ENCODE peak calls at places on chromosome 11, in ten cellular contexts. Y is cardiac fibroblast; N is left ventricle myocardium inferior; T is spleen; L is HL-60; O is endothelial cell of umbilical vein; I is GM23248; V is naive thymus-derived CD4-positive, alpha-beta T cell; S is ovary; E is tibial artery. W is an unnamed sample.

GRCh38 chr11:78365381-78365792 is 52.2 kb downstream of the GAB2 start:
- DNase-seq in I (peak), E (no peak), N (no peak), O (no peak), T (no peak), Y (peak), S (no peak), V (no peak), L (no peak), W (peak)

GRCh38 chr11:15093432-15093831 is 20.0 kb downstream of the CALCB start:
- DNase-seq in L (peak), T (no peak), N (no peak), V (no peak), Y (no peak), O (no peak), I (no peak), E (no peak), S (no peak), W (no peak)

GRCh38 chr11:11022126-11022730 is 164.4 kb upstream of the ZBED5 start:
- DNase-seq in V (no peak), Y (peak), N (no peak), L (no peak), E (no peak), T (no peak), I (peak), O (peak), S (no peak), W (peak)

GRCh38 chr11:70176940-70177689 is 26.0 kb upstream of the FADD start:
- DNase-seq in I (peak), N (no peak), T (peak), V (peak), Y (peak), L (peak), O (no peak), E (no peak), S (no peak), W (peak)

GRCh38 chr11:18633256-18634139 is 644 bp downstream of the SPTY2D1 start:
- DNase-seq in T (no peak), N (no peak), O (no peak), V (no peak), E (no peak), Y (no peak), I (peak), S (no peak), L (peak), W (peak)

GRCh38 chr11:64887757-64888405 is 9.5 kb upstream of the EHD1 start:
- DNase-seq in I (peak), E (peak), L (peak), N (peak), O (peak), S (peak), T (peak), Y (peak), V (peak), W (peak)

GRCh38 chr11:93330446-93330984 is at the start of gene DEUP1:
- DNase-seq in E (peak), N (peak), O (peak), V (peak), S (peak), Y (no peak), T (peak), L (no peak), I (peak), W (no peak)

GRCh38 chr11:55501014-55501413 is 53.3 kb upstream of the OR4C15 start:
- DNase-seq in N (no peak), O (no peak), E (no peak), I (no peak), V (no peak), S (no peak), T (no peak), Y (no peak), L (no peak), W (no peak)

GRCh38 chr11:13679768-13680167 is 11.3 kb downstream of the FAR1 start:
- DNase-seq in Y (no peak), S (no peak), V (no peak), N (no peak), L (no peak), I (no peak), O (no peak), E (no peak), T (no peak), W (no peak)

GRCh38 chr11:65553301-65554001 is 4.7 kb downstream of the LTBP3 start:
- DNase-seq in S (no peak), N (no peak), I (no peak), T (peak), O (no peak), E (no peak), V (peak), Y (no peak), L (peak), W (no peak)

GRCh38 chr11:119835804-119836203 is 106.8 kb upstream of the NECTIN1 start:
- DNase-seq in Y (no peak), I (no peak), E (no peak), L (no peak), O (no peak), N (no peak), V (no peak), T (no peak), S (no peak), W (no peak)

GRCh38 chr11:122983438-122984185 is 2.0 kb upstream of the BSX start:
- DNase-seq in V (no peak), N (no peak), S (no peak), E (no peak), I (no peak), Y (no peak), L (no peak), T (no peak), O (no peak), W (no peak)

GRCh38 chr11:31656051-31656450 is 146.5 kb downstream of the ELP4 start:
- DNase-seq in N (no peak), S (no peak), L (no peak), I (peak), O (no peak), Y (peak), T (no peak), E (no peak), V (no peak), W (no peak)

GRCh38 chr11:11989774-11990744 is 18.4 kb downstream of the DKK3 start:
- DNase-seq in N (no peak), E (peak), O (no peak), S (no peak), T (no peak), I (peak), V (no peak), L (no peak), Y (peak), W (no peak)

GRCh38 chr11:109480251-109480650 is 58.3 kb downstream of the C11orf87 start:
- DNase-seq in L (no peak), E (no peak), N (no peak), I (no peak), Y (no peak), O (no peak), V (no peak), T (no peak), S (no peak), W (no peak)

GRCh38 chr11:11659567-11660341 is 37.9 kb upstream of the GALNT18 start:
- DNase-seq in L (no peak), T (no peak), O (no peak), S (no peak), V (no peak), N (no peak), I (no peak), Y (no peak), E (no peak), W (no peak)

GRCh38 chr11:11450744-11451362 is 97.8 kb upstream of the CSNK2A3 start:
- DNase-seq in L (no peak), O (no peak), I (peak), E (no peak), N (no peak), T (no peak), S (no peak), Y (peak), V (no peak), W (no peak)

GRCh38 chr11:85912414-85912813 is 57.2 kb downstream of the CCDC83 start:
- DNase-seq in O (no peak), L (no peak), N (no peak), S (no peak), Y (no peak), V (no peak), I (no peak), T (no peak), E (no peak), W (no peak)

GRCh38 chr11:119751281-119752060 is 22.5 kb upstream of the NECTIN1 start:
- DNase-seq in Y (no peak), N (no peak), L (peak), V (no peak), E (no peak), I (peak), O (no peak), S (no peak), T (peak), W (no peak)

GRCh38 chr11:113547739-113548138 is 72.5 kb upstream of the DRD2 start:
- DNase-seq in L (no peak), S (no peak), I (no peak), E (no peak), Y (no peak), N (no peak), V (no peak), T (no peak), O (no peak), W (no peak)

GRCh38 chr11:8610532-8611116 is 16.6 kb upstream of the STK33 start:
- DNase-seq in S (no peak), L (no peak), V (peak), O (peak), T (no peak), N (no peak), Y (no peak), E (no peak), I (no peak), W (no peak)

GRCh38 chr11:14537134-14537599 is 17.0 kb upstream of the PSMA1 start:
- DNase-seq in S (peak), O (peak), N (no peak), V (no peak), E (no peak), I (peak), Y (peak), L (peak), T (no peak), W (no peak)

GRCh38 chr11:87325490-87325872 is 287.7 kb downstream of the TMEM135 start:
- DNase-seq in T (no peak), S (no peak), V (no peak), Y (no peak), L (no peak), E (no peak), I (no peak), N (no peak), O (no peak), W (no peak)

GRCh38 chr11:60895687-60896086 is 10.7 kb downstream of the PRPF19 start:
- DNase-seq in S (no peak), L (no peak), T (no peak), E (no peak), N (no peak), O (no peak), Y (no peak), V (no peak), I (no peak), W (no peak)

GRCh38 chr11:2531987-2532703 is 87.3 kb downstream of the KCNQ1 start:
- DNase-seq in S (no peak), I (no peak), T (peak), N (peak), O (no peak), L (no peak), V (peak), E (peak), Y (no peak), W (no peak)

GRCh38 chr11:2532704-2533641 is 88.2 kb downstream of the KCNQ1 start:
- DNase-seq in L (peak), I (peak), N (peak), T (peak), S (peak), O (peak), V (peak), E (peak), Y (peak), W (peak)

GRCh38 chr11:2534957-2535672 is 90.3 kb downstream of the KCNQ1 start:
- DNase-seq in I (no peak), T (peak), Y (no peak), E (peak), O (no peak), L (no peak), V (no peak), S (peak), N (peak), W (no peak)

GRCh38 chr11:2534131-2534956 is 89.5 kb downstream of the KCNQ1 start:
- DNase-seq in O (no peak), T (peak), S (peak), I (peak), E (peak), N (peak), V (no peak), L (peak), Y (no peak), W (no peak)

DNA sequence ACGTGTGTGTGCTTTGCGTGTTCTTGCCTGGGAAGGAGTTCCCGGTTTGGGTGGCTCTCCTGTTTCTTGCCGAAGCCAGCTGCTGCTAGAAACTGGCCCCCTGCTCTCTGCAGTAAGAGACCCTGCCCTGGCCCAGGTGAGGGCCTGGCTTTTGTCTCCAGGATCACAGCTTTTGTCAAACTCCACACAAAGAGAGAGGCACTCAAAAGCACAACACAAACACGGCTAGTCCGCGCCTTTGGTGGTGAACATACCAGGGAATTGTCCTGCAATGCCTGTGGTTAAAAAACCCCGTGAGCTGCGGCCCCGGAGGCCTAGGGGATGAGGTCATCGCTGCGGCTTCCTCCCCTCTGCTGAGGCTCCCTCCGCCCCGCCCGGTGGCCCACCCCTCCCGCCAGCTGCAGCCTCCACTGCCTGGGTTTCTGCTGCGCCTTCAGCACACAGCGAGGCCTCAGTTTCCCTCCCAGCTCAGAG is 88.9 kb downstream of the KCNQ1 start:
- DNase-seq in O (peak), V (no peak), E (peak), I (peak), S (peak), T (peak), N (peak), Y (peak), L (peak), W (peak)
- H3K4me3 ChIP-seq in O (no peak), V (no peak), E (no peak), I (no peak), S (no peak), T (no peak), N (peak), Y (no peak), L (no peak), W (no peak)

GRCh38 chr11:126466288-126467045 is 111.0 kb downstream of the ST3GAL4 start:
- DNase-seq in I (no peak), O (no peak), V (no peak), E (no peak), T (no peak), S (no peak), N (no peak), Y (no peak), L (no peak), W (no peak)
- H3K4me3 ChIP-seq in I (no peak), O (no peak), V (no peak), E (no peak), T (no peak), S (no peak), N (no peak), Y (no peak), L (no peak), W (no peak)

GRCh38 chr11:1842149-1843097 is 3.6 kb downstream of the TNNI2 start:
- DNase-seq in I (no peak), O (no peak), Y (no peak), L (no peak), S (no peak), T (peak), N (peak), E (no peak), V (no peak), W (no peak)

GRCh38 chr11:1845095-1845429 is 6.3 kb downstream of the TNNI2 start:
- DNase-seq in V (no peak), O (no peak), T (no peak), I (no peak), Y (no peak), N (no peak), E (no peak), L (no peak), S (no peak), W (no peak)

GRCh38 chr11:1844221-1845094 is 5.7 kb downstream of the TNNI2 start:
- DNase-seq in L (peak), S (no peak), N (peak), V (peak), T (peak), E (no peak), Y (no peak), O (no peak), I (no peak), W (no peak)

GRCh38 chr11:1843098-1843473 is 4.3 kb downstream of the TNNI2 start:
- DNase-seq in O (no peak), N (no peak), S (no peak), T (peak), Y (no peak), V (no peak), L (no peak), I (no peak), E (no peak), W (no peak)

GRCh38 chr11:1843796-1844195 is 5.0 kb downstream of the TNNI2 start:
- DNase-seq in Y (no peak), T (peak), N (no peak), O (no peak), E (no peak), L (no peak), V (no peak), I (no peak), S (no peak), W (no peak)
- H3K4me3 ChIP-seq in Y (no peak), T (no peak), N (no peak), O (no peak), E (no peak), L (no peak), V (peak), I (no peak), S (no peak), W (no peak)

DNA sequence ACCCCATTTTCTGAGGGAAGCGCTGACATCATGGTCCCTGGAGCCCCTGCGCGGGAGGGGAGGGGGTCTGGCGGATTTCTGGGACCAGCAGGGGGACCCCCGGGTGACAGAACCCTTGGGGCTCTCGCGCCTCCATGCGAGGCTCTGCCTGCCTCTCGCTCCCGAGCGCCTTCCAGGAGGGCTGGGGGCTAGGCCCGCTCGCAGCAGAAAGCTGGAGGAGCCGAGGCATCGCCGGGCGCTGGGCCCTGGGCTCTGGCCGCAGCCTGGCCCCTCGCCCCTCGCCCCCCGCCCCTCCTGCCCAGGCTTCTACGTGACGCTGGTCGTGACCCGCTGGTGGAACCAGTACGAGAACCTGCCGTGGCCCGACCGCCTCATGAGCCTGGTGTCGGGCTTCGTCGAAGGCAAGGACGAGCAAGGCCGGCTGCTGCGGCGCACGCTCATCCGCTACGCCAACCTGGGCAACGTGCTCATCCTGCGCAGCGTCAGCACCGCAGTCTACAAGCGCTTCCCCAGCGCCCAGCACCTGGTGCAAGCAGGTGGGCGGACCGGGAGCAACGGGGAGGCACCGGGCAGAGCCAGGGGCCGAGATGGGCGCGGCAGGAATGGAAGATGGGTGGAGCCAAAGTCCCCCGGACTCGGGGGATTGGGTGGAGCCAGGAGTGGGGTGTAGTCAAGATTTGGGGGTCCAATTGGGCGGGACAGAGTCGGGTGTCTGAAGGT is 5.4 kb downstream of the BEST1 start:
- DNase-seq in L (no peak), I (peak), V (no peak), O (peak), N (no peak), T (peak), E (peak), Y (no peak), S (peak), W (no peak)
- H3K4me3 ChIP-seq in L (peak), I (peak), V (peak), O (no peak), N (peak), T (peak), E (peak), Y (peak), S (peak), W (no peak)